ENCODE peak calls at places on chromosome 14, in six cellular contexts. H is progenitor cell of endocrine pancreas, Y is stomach, E is lower leg skin, X is endothelial cell, O is adrenal gland. W is an unnamed sample.
A peak's percentile ranks its signal among the peaks of the same experiment; 100 is the strongest.

GRCh38 chr14:95346820-95347219 is 27.1 kb upstream of the CLMN start:
- DNase-seq in H (no peak), Y (no peak), E (no peak), X (no peak), O (no peak), W (no peak)

GRCh38 chr14:80981156-80981555 is 25.7 kb downstream of the TSHR start:
- DNase-seq in H (no peak), Y (no peak), E (no peak), X (no peak), O (no peak), W (no peak)

GRCh38 chr14:46136456-46136855 is 515.1 kb downstream of the RPL10L start:
- DNase-seq in H (no peak), Y (no peak), E (no peak), X (peak; percentile 4), O (no peak), W (no peak)

GRCh38 chr14:58598028-58598850 is 39.5 kb upstream of the DACT1 start:
- DNase-seq in H (no peak), Y (no peak), E (no peak), X (no peak), O (no peak), W (no peak)

GRCh38 chr14:33375781-33376180 is 437.1 kb downstream of the NPAS3 start:
- DNase-seq in H (no peak), Y (no peak), E (no peak), X (no peak), O (no peak), W (no peak)

GRCh38 chr14:40679256-40679655 is 927.4 kb upstream of the LRFN5 start:
- DNase-seq in H (no peak), Y (no peak), E (no peak), X (no peak), O (no peak), W (no peak)

GRCh38 chr14:44463386-44464004 is 43.6 kb downstream of the FSCB start:
- DNase-seq in H (no peak), Y (no peak), E (no peak), X (no peak), O (no peak), W (no peak)

GRCh38 chr14:23131482-23131881 is 12.4 kb upstream of the CEBPE start:
- DNase-seq in H (no peak), Y (no peak), E (no peak), X (no peak), O (no peak), W (no peak)

GRCh38 chr14:72816287-72816686 is 77.6 kb downstream of the DPF3 start:
- DNase-seq in H (no peak), Y (no peak), E (no peak), X (no peak), O (no peak), W (no peak)

GRCh38 chr14:23445773-23446172 is 10.3 kb upstream of the MYH7 start:
- DNase-seq in H (no peak), Y (no peak), E (no peak), X (no peak), O (no peak), W (no peak)

GRCh38 chr14:61113561-61113960 is 132.5 kb downstream of the SLC38A6 start:
- DNase-seq in H (no peak), Y (no peak), E (peak; percentile 23), X (no peak), O (no peak), W (no peak)

GRCh38 chr14:102891556-102891955 is 30.9 kb upstream of the AMN start:
- DNase-seq in H (no peak), Y (no peak), E (no peak), X (no peak), O (no peak), W (no peak)

GRCh38 chr14:74793506-74794155 is 30.5 kb downstream of the YLPM1 start:
- DNase-seq in H (no peak), Y (no peak), E (no peak), X (peak; percentile 33), O (no peak), W (no peak)
- TF ChIP-seq CTCF in H (peak; percentile 41), Y (no peak), E (no peak), X (no peak), O (peak; percentile 15), W (no peak)

DNA sequence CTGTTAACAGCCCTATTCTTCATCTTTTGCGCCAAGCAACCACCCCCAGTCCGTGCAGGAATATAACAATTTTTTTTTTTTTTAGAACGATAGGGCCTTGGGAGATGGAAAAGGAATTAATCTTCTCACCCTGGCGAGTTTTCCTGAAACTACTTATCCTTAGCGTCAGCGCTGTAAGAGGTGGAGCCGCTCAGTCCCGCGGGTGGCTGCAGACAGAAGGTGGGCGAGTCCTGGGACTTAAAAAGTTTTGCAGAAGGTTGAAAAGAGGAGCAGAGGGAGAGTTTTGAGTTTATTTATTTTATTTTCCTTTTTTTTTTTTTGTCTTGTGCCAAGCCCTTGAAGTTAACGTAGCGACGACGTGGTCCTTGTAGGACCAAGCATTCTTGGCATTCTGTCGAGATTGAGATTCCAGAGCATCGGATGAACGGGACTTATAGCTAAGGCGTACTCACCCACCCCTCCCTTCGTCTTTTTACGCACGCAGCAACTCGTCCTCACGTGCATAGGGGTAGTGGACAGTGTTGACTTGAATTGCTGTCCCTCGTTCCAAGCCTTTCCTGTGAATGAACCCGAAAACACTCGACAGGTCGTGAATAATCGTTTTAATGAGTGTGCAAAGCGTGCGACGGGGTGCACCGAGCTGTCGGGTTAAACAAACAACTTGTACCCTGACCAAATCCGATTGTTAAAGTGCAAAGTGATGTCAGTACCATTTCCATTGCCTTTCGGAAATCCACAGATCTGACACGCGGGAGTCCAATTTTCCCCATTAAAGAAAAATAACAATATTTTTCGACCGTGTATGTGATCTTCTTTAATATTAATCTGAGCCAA is 11.4 kb downstream of the FOXG1 start:
- DNase-seq in H (no peak), Y (no peak), E (no peak), X (no peak), O (no peak), W (no peak)
- TF ChIP-seq CTCF in H (no peak), Y (no peak), E (no peak), X (no peak), O (no peak), W (no peak)

DNA sequence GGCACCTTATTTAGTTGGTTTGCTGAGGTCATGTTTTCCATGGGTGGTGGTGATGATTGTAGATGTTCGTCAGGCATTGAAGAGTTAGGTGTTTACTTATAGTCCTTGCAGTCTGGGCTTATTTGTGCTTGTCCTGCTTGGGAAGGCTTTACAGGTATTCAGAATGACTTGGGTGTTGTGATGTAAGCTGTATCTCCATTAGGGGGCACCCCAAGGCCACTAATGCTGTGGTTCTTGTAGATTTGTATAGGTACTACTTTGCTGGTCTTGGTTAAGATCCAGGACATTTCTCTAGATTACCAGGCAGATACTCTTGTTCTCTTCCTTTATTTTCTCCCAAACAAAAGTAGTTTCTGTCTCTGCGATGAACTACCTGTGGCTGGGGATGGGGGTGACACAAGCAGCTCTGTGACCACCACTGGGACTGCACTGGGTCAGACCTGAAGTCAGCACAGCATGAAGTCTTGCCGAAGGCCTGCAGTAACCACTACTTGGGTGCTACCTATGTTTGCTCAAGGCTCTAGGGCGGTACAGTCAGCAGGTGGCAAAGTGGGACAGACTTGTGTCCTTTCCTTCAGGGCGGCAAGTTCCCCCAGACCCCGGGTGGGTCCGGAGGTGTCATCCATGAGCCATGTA is 35.8 kb upstream of the FBXO33 start:
- DNase-seq in H (no peak), Y (no peak), E (no peak), X (peak; percentile 33), O (no peak), W (no peak)
- TF ChIP-seq CTCF in H (peak; percentile 47), Y (no peak), E (no peak), X (no peak), O (no peak), W (no peak)

GRCh38 chr14:105891221-105891602 is 364.8 kb downstream of the TMEM121 start:
- DNase-seq in H (no peak), Y (peak; percentile 17), E (no peak), X (no peak), O (no peak), W (no peak)
- TF ChIP-seq CTCF in H (no peak), Y (no peak), E (no peak), X (no peak), O (no peak), W (no peak)

W was measured in omental fat pad.